ENCODE peak calls at places on chromosome 3, in nine cellular contexts. One of them, this sample, is unnamed. For H3K27me3, the result is how much of the 10 kb centered on the place peaks cover.

GRCh38 chr3:126758882-126759281 is 54.8 kb downstream of the CHCHD6 start:
- DNase-seq in IMR-90: no peak
- DNase-seq in hepatocyte: no peak
- DNase-seq in thoracic aorta: no peak
- DNase-seq in naive thymus-derived CD4-positive, alpha-beta T cell: no peak
- DNase-seq in aorta: no peak
- DNase-seq in bronchial epithelial cell: no peak
- DNase-seq in GM12878: no peak
- DNase-seq in CD8-positive, alpha-beta memory T cell: no peak
- DNase-seq in this sample: no peak

GRCh38 chr3:127751163-127751621 is 71.1 kb downstream of the MGLL start:
- DNase-seq in thoracic aorta: no peak
- DNase-seq in naive thymus-derived CD4-positive, alpha-beta T cell: no peak
- DNase-seq in IMR-90: peak
- DNase-seq in hepatocyte: no peak
- DNase-seq in aorta: no peak
- DNase-seq in bronchial epithelial cell: peak
- DNase-seq in GM12878: no peak
- DNase-seq in CD8-positive, alpha-beta memory T cell: no peak
- DNase-seq in this sample: no peak

GRCh38 chr3:43736558-43736995 is 45.8 kb downstream of the ABHD5 start:
- DNase-seq in GM12878: no peak
- DNase-seq in CD8-positive, alpha-beta memory T cell: no peak
- DNase-seq in bronchial epithelial cell: no peak
- DNase-seq in hepatocyte: peak
- DNase-seq in aorta: no peak
- DNase-seq in thoracic aorta: no peak
- DNase-seq in IMR-90: peak
- DNase-seq in naive thymus-derived CD4-positive, alpha-beta T cell: no peak
- DNase-seq in this sample: no peak

GRCh38 chr3:78969483-78969882 is 798.3 kb downstream of the ROBO1 start:
- DNase-seq in thoracic aorta: no peak
- DNase-seq in CD8-positive, alpha-beta memory T cell: no peak
- DNase-seq in hepatocyte: no peak
- DNase-seq in IMR-90: peak
- DNase-seq in naive thymus-derived CD4-positive, alpha-beta T cell: no peak
- DNase-seq in bronchial epithelial cell: no peak
- DNase-seq in aorta: no peak
- DNase-seq in GM12878: no peak
- DNase-seq in this sample: peak

GRCh38 chr3:33544126-33544525 is 103.9 kb upstream of the UBP1 start:
- DNase-seq in naive thymus-derived CD4-positive, alpha-beta T cell: no peak
- DNase-seq in CD8-positive, alpha-beta memory T cell: no peak
- DNase-seq in thoracic aorta: no peak
- DNase-seq in GM12878: no peak
- DNase-seq in aorta: no peak
- DNase-seq in hepatocyte: no peak
- DNase-seq in bronchial epithelial cell: no peak
- DNase-seq in IMR-90: peak
- DNase-seq in this sample: peak

GRCh38 chr3:69671082-69671952 is 67.9 kb upstream of the MITF start:
- DNase-seq in bronchial epithelial cell: peak
- DNase-seq in thoracic aorta: no peak
- DNase-seq in hepatocyte: peak
- DNase-seq in GM12878: no peak
- DNase-seq in IMR-90: peak
- DNase-seq in CD8-positive, alpha-beta memory T cell: no peak
- DNase-seq in naive thymus-derived CD4-positive, alpha-beta T cell: no peak
- DNase-seq in aorta: no peak
- DNase-seq in this sample: peak

GRCh38 chr3:123328851-123329635 is 119.8 kb downstream of the ADCY5 start:
- DNase-seq in CD8-positive, alpha-beta memory T cell: peak
- DNase-seq in IMR-90: peak
- DNase-seq in hepatocyte: peak
- DNase-seq in bronchial epithelial cell: peak
- DNase-seq in aorta: peak
- DNase-seq in GM12878: no peak
- DNase-seq in naive thymus-derived CD4-positive, alpha-beta T cell: peak
- DNase-seq in thoracic aorta: peak
- DNase-seq in this sample: peak

GRCh38 chr3:162295323-162295983 is 798.8 kb downstream of the OTOL1 start:
- DNase-seq in CD8-positive, alpha-beta memory T cell: no peak
- DNase-seq in hepatocyte: peak
- DNase-seq in bronchial epithelial cell: peak
- DNase-seq in IMR-90: peak
- DNase-seq in thoracic aorta: no peak
- DNase-seq in naive thymus-derived CD4-positive, alpha-beta T cell: no peak
- DNase-seq in GM12878: no peak
- DNase-seq in aorta: no peak
- DNase-seq in this sample: peak

GRCh38 chr3:52339612-52340011 is 23.5 kb downstream of the DNAH1 start:
- DNase-seq in hepatocyte: peak
- DNase-seq in IMR-90: peak
- DNase-seq in CD8-positive, alpha-beta memory T cell: peak
- DNase-seq in bronchial epithelial cell: peak
- DNase-seq in thoracic aorta: no peak
- DNase-seq in naive thymus-derived CD4-positive, alpha-beta T cell: peak
- DNase-seq in GM12878: peak
- DNase-seq in aorta: no peak
- DNase-seq in this sample: peak

GRCh38 chr3:132966374-132966773 is 71.8 kb upstream of the TMEM108 start:
- DNase-seq in thoracic aorta: no peak
- DNase-seq in bronchial epithelial cell: no peak
- DNase-seq in IMR-90: no peak
- DNase-seq in hepatocyte: no peak
- DNase-seq in aorta: no peak
- DNase-seq in CD8-positive, alpha-beta memory T cell: no peak
- DNase-seq in naive thymus-derived CD4-positive, alpha-beta T cell: no peak
- DNase-seq in GM12878: no peak
- DNase-seq in this sample: no peak

GRCh38 chr3:76353683-76354082 is 568.3 kb upstream of the ZNF717 start:
- DNase-seq in naive thymus-derived CD4-positive, alpha-beta T cell: no peak
- DNase-seq in hepatocyte: no peak
- DNase-seq in aorta: no peak
- DNase-seq in IMR-90: no peak
- DNase-seq in bronchial epithelial cell: no peak
- DNase-seq in thoracic aorta: no peak
- DNase-seq in CD8-positive, alpha-beta memory T cell: no peak
- DNase-seq in GM12878: no peak
- DNase-seq in this sample: no peak

GRCh38 chr3:103385991-103386390 is 951.2 kb downstream of the ZPLD1 start:
- DNase-seq in naive thymus-derived CD4-positive, alpha-beta T cell: no peak
- DNase-seq in IMR-90: no peak
- DNase-seq in bronchial epithelial cell: no peak
- DNase-seq in hepatocyte: no peak
- DNase-seq in CD8-positive, alpha-beta memory T cell: no peak
- DNase-seq in thoracic aorta: no peak
- DNase-seq in GM12878: no peak
- DNase-seq in aorta: no peak
- DNase-seq in this sample: no peak

GRCh38 chr3:82082796-82083195 is 321.4 kb upstream of the GBE1 start:
- DNase-seq in GM12878: no peak
- DNase-seq in CD8-positive, alpha-beta memory T cell: no peak
- DNase-seq in bronchial epithelial cell: no peak
- DNase-seq in thoracic aorta: no peak
- DNase-seq in hepatocyte: no peak
- DNase-seq in IMR-90: no peak
- DNase-seq in aorta: no peak
- DNase-seq in naive thymus-derived CD4-positive, alpha-beta T cell: no peak
- DNase-seq in this sample: no peak

GRCh38 chr3:196377321-196377720 is 39.1 kb upstream of the TM4SF19 start:
- DNase-seq in CD8-positive, alpha-beta memory T cell: no peak
- DNase-seq in thoracic aorta: no peak
- DNase-seq in bronchial epithelial cell: no peak
- DNase-seq in GM12878: no peak
- DNase-seq in hepatocyte: no peak
- DNase-seq in naive thymus-derived CD4-positive, alpha-beta T cell: no peak
- DNase-seq in aorta: no peak
- DNase-seq in IMR-90: no peak
- DNase-seq in this sample: no peak

GRCh38 chr3:116388867-116389385 is 56.4 kb downstream of the LSAMP start:
- DNase-seq in aorta: no peak
- DNase-seq in naive thymus-derived CD4-positive, alpha-beta T cell: no peak
- DNase-seq in GM12878: no peak
- DNase-seq in thoracic aorta: no peak
- DNase-seq in CD8-positive, alpha-beta memory T cell: no peak
- DNase-seq in hepatocyte: no peak
- DNase-seq in IMR-90: no peak
- DNase-seq in bronchial epithelial cell: no peak
- DNase-seq in this sample: no peak

GRCh38 chr3:122890077-122890484 is 95.2 kb downstream of the SLC49A4 start:
- DNase-seq in hepatocyte: peak
- DNase-seq in thoracic aorta: peak
- DNase-seq in aorta: no peak
- DNase-seq in CD8-positive, alpha-beta memory T cell: no peak
- DNase-seq in IMR-90: peak
- DNase-seq in GM12878: peak
- DNase-seq in bronchial epithelial cell: peak
- DNase-seq in naive thymus-derived CD4-positive, alpha-beta T cell: no peak
- DNase-seq in this sample: peak

GRCh38 chr3:49006591-49007067 is 562 bp upstream of the WDR6 start:
- DNase-seq in naive thymus-derived CD4-positive, alpha-beta T cell: no peak
- DNase-seq in hepatocyte: peak
- DNase-seq in aorta: peak
- DNase-seq in CD8-positive, alpha-beta memory T cell: peak
- DNase-seq in thoracic aorta: no peak
- DNase-seq in IMR-90: peak
- DNase-seq in GM12878: no peak
- DNase-seq in bronchial epithelial cell: no peak
- DNase-seq in this sample: peak

GRCh38 chr3:42814914-42815507 is 5.8 kb downstream of the ACKR2 start:
- DNase-seq in naive thymus-derived CD4-positive, alpha-beta T cell: no peak
- DNase-seq in CD8-positive, alpha-beta memory T cell: no peak
- DNase-seq in bronchial epithelial cell: peak
- DNase-seq in GM12878: no peak
- DNase-seq in thoracic aorta: no peak
- DNase-seq in hepatocyte: peak
- DNase-seq in IMR-90: no peak
- DNase-seq in aorta: no peak
- DNase-seq in this sample: no peak

GRCh38 chr3:55697177-55697865 is 210.2 kb upstream of the WNT5A start:
- DNase-seq in GM12878: no peak
- DNase-seq in IMR-90: no peak
- DNase-seq in thoracic aorta: no peak
- DNase-seq in CD8-positive, alpha-beta memory T cell: no peak
- DNase-seq in bronchial epithelial cell: no peak
- DNase-seq in naive thymus-derived CD4-positive, alpha-beta T cell: no peak
- DNase-seq in aorta: no peak
- DNase-seq in hepatocyte: no peak
- DNase-seq in this sample: no peak

GRCh38 chr3:53813876-53814275 is 32.3 kb downstream of the CHDH start:
- DNase-seq in bronchial epithelial cell: no peak
- DNase-seq in aorta: peak
- DNase-seq in GM12878: no peak
- DNase-seq in IMR-90: no peak
- DNase-seq in CD8-positive, alpha-beta memory T cell: no peak
- DNase-seq in thoracic aorta: no peak
- DNase-seq in naive thymus-derived CD4-positive, alpha-beta T cell: no peak
- DNase-seq in hepatocyte: no peak
- DNase-seq in this sample: no peak
- H3K27me3 ChIP-seq in bronchial epithelial cell: under half
- H3K27me3 ChIP-seq in aorta: under half
- H3K27me3 ChIP-seq in GM12878: under half
- H3K27me3 ChIP-seq in IMR-90: under half
- H3K27me3 ChIP-seq in CD8-positive, alpha-beta memory T cell: under half
- H3K27me3 ChIP-seq in thoracic aorta: under half
- H3K27me3 ChIP-seq in naive thymus-derived CD4-positive, alpha-beta T cell: under half
- H3K27me3 ChIP-seq in hepatocyte: under half
- H3K27me3 ChIP-seq in this sample: under half

DNA sequence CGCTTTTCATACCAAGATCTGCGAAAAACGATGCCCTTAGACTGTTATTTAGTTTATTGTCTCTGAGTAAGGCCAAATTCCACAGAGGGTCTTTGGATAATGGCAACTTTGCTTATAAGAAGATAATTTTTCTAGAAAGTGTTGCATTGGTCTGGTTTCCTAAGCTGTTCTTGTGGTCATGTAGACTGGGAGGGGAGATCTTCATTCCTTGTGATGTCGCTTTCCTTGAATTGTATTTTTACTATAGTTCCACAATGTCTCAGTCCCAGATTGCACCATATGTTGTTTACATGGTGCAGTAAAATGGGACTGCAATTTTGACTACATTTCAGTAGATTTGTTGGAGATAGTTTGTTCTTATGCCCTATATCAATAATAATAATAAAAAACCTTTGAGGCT is 28.8 kb upstream of the ST3GAL6 start:
- DNase-seq in naive thymus-derived CD4-positive, alpha-beta T cell: no peak
- DNase-seq in CD8-positive, alpha-beta memory T cell: no peak
- DNase-seq in hepatocyte: no peak
- DNase-seq in thoracic aorta: no peak
- DNase-seq in aorta: no peak
- DNase-seq in GM12878: no peak
- DNase-seq in IMR-90: no peak
- DNase-seq in bronchial epithelial cell: no peak
- DNase-seq in this sample: no peak
- H3K4me3 ChIP-seq in naive thymus-derived CD4-positive, alpha-beta T cell: no peak
- H3K4me3 ChIP-seq in CD8-positive, alpha-beta memory T cell: no peak
- H3K4me3 ChIP-seq in hepatocyte: peak
- H3K4me3 ChIP-seq in thoracic aorta: peak
- H3K4me3 ChIP-seq in aorta: peak
- H3K4me3 ChIP-seq in GM12878: peak
- H3K4me3 ChIP-seq in IMR-90: no peak
- H3K4me3 ChIP-seq in bronchial epithelial cell: no peak
- H3K4me3 ChIP-seq in this sample: peak

DNA sequence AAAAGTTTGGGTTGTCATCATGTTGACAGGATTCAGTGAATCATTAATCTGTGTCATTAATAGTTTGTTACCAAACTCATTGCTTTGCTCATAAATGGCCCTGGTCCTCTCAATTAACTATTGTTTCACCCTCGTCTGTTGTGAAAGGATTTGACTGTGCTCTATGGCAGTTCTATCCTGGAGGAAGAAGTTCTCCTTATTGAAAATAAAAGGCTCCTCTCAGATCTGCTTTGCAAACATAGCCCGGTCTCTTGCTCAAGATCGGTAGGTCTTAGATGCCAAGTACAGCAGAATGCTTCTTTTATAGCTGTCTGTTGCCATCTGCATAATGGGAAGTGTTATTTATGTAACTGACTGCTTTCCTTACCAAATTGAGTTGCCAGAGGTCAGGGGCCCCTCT is 146.5 kb downstream of the EBLN2 start:
- DNase-seq in bronchial epithelial cell: no peak
- DNase-seq in aorta: no peak
- DNase-seq in thoracic aorta: no peak
- DNase-seq in hepatocyte: no peak
- DNase-seq in naive thymus-derived CD4-positive, alpha-beta T cell: no peak
- DNase-seq in IMR-90: no peak
- DNase-seq in CD8-positive, alpha-beta memory T cell: no peak
- DNase-seq in GM12878: no peak
- DNase-seq in this sample: no peak
- H3K27me3 ChIP-seq in bronchial epithelial cell: under half
- H3K27me3 ChIP-seq in aorta: under half
- H3K27me3 ChIP-seq in thoracic aorta: under half
- H3K27me3 ChIP-seq in hepatocyte: under half
- H3K27me3 ChIP-seq in naive thymus-derived CD4-positive, alpha-beta T cell: under half
- H3K27me3 ChIP-seq in IMR-90: under half
- H3K27me3 ChIP-seq in CD8-positive, alpha-beta memory T cell: under half
- H3K27me3 ChIP-seq in GM12878: under half
- H3K27me3 ChIP-seq in this sample: under half

DNA sequence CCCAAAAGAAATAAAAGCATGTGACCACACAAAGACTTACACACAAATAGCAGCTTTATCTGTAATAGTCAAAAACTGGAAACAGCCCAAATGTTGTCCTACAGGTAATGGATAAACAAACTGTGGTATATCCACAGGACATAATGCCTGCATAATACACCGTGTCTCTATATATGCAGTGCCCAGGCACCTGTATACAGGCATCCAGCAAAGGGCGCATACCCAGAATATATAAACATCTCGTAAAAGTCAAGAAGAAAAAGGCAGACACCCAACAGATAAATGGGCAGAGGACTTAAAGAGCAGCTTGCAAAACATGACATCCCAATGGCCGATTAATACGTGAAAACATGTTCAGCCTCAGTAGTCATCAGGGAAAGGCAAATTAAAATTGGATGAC is 7.2 kb downstream of the OSBPL10 start:
- DNase-seq in naive thymus-derived CD4-positive, alpha-beta T cell: no peak
- DNase-seq in bronchial epithelial cell: no peak
- DNase-seq in GM12878: no peak
- DNase-seq in hepatocyte: no peak
- DNase-seq in aorta: no peak
- DNase-seq in CD8-positive, alpha-beta memory T cell: no peak
- DNase-seq in IMR-90: no peak
- DNase-seq in thoracic aorta: no peak
- DNase-seq in this sample: no peak
- H3K4me3 ChIP-seq in naive thymus-derived CD4-positive, alpha-beta T cell: no peak
- H3K4me3 ChIP-seq in bronchial epithelial cell: no peak
- H3K4me3 ChIP-seq in GM12878: no peak
- H3K4me3 ChIP-seq in hepatocyte: no peak
- H3K4me3 ChIP-seq in aorta: no peak
- H3K4me3 ChIP-seq in CD8-positive, alpha-beta memory T cell: no peak
- H3K4me3 ChIP-seq in IMR-90: no peak
- H3K4me3 ChIP-seq in thoracic aorta: no peak
- H3K4me3 ChIP-seq in this sample: no peak

This sample was measured in osteoblast.